ENCODE peak calls at places on chromosomes 11 and 22, in five cellular contexts. C is CD4-positive, CD25-positive, alpha-beta regulatory T cell; X is A549; K is thoracic aorta; H is HCT116. O is an unnamed sample.

GRCh38 chr11:16292167-16292859 is 64.0 kb downstream of the SOX6 start:
- DNase-seq in C (no peak), X (no peak), K (no peak), H (no peak), O (no peak)

GRCh38 chr11:1197886-1198765 is 24.7 kb upstream of the MUC5B start:
- DNase-seq in C (no peak), X (no peak), K (peak; percentile 1), H (no peak), O (no peak)

GRCh38 chr11:80096736-80097135 is 655.9 kb upstream of the TENM4 start:
- DNase-seq in C (no peak), X (no peak), K (no peak), H (no peak), O (no peak)

GRCh38 chr11:20161230-20161918 is 1.1 kb upstream of the DBX1 start:
- DNase-seq in C (no peak), X (no peak), K (no peak), H (no peak), O (no peak)

GRCh38 chr11:128422576-128423370 is 164.6 kb downstream of the ETS1 start:
- DNase-seq in C (peak; percentile 83), X (no peak), K (no peak), H (no peak), O (peak; percentile 84)

GRCh38 chr11:11992257-11992690 is 16.2 kb downstream of the DKK3 start:
- DNase-seq in C (no peak), X (no peak), K (no peak), H (no peak), O (no peak)

GRCh38 chr11:65817815-65818680 is 15.7 kb upstream of the SNX32 start:
- DNase-seq in C (peak; percentile 89), X (peak; percentile 81), K (peak; percentile 70), H (peak; percentile 76), O (peak; percentile 89)

GRCh38 chr22:29916007-29916544 is 33.1 kb downstream of the MTMR3 start:
- DNase-seq in C (no peak), X (no peak), K (no peak), H (no peak), O (no peak)

GRCh38 chr22:39098026-39098425 is 982 bp downstream of the APOBEC3H start:
- DNase-seq in C (no peak), X (no peak), K (no peak), H (no peak), O (no peak)

GRCh38 chr11:102287963-102288744 is 29.1 kb upstream of the BIRC3 start:
- DNase-seq in C (peak; percentile 72), X (peak; percentile 66), K (no peak), H (peak; percentile 69), O (peak; percentile 71)

GRCh38 chr11:61963282-61964057 is 4.0 kb downstream of the FTH1 start:
- DNase-seq in C (peak; percentile 48), X (no peak), K (no peak), H (no peak), O (peak; percentile 49)

GRCh38 chr11:19398273-19398672 is 157.5 kb upstream of the E2F8 start:
- DNase-seq in C (no peak), X (no peak), K (no peak), H (no peak), O (no peak)

GRCh38 chr11:115496892-115497291 is 7.3 kb downstream of the CADM1 start:
- DNase-seq in C (no peak), X (no peak), K (no peak), H (no peak), O (no peak)

GRCh38 chr11:12270215-12270797 is 107.1 kb upstream of the PARVA start:
- DNase-seq in C (no peak), X (no peak), K (no peak), H (no peak), O (no peak)

GRCh38 chr11:1574256-1575242 is 2.5 kb upstream of the DUSP8 start:
- DNase-seq in C (peak; percentile 65), X (peak; percentile 68), K (no peak), H (no peak), O (peak; percentile 69)

GRCh38 chr11:100459791-100460190 is 227.3 kb upstream of the ARHGAP42 start:
- DNase-seq in C (no peak), X (no peak), K (no peak), H (no peak), O (no peak)

GRCh38 chr11:67382481-67383136 is 9.2 kb upstream of the RAD9A start:
- DNase-seq in C (peak; percentile 83), X (peak; percentile 74), K (no peak), H (peak; percentile 69), O (peak; percentile 81)

GRCh38 chr11:119493712-119494111 is 70.7 kb upstream of the THY1 start:
- DNase-seq in C (no peak), X (no peak), K (no peak), H (no peak), O (no peak)

GRCh38 chr22:36323182-36323854 is 64.4 kb downstream of the MYH9 start:
- DNase-seq in C (no peak), X (no peak), K (peak; percentile 79), H (no peak), O (no peak)

GRCh38 chr11:102770191-102770590 is 10.2 kb downstream of the MMP10 start:
- DNase-seq in C (no peak), X (no peak), K (no peak), H (no peak), O (no peak)

GRCh38 chr11:126109941-126110731 is 47.5 kb upstream of the CDON start:
- DNase-seq in C (no peak), X (no peak), K (peak; percentile 47), H (no peak), O (no peak)

GRCh38 chr11:12606597-12606996 is 67.6 kb upstream of the TEAD1 start:
- DNase-seq in C (no peak), X (no peak), K (no peak), H (no peak), O (no peak)

GRCh38 chr11:13384837-13385417 is 78.1 kb downstream of the BTBD10 start:
- DNase-seq in C (peak; percentile 29), X (peak; percentile 52), K (no peak), H (peak; percentile 23), O (no peak)

GRCh38 chr11:125148011-125148410 is 16.5 kb upstream of the PKNOX2 start:
- DNase-seq in C (no peak), X (no peak), K (no peak), H (no peak), O (no peak)

GRCh38 chr11:46235777-46236688 is 41.4 kb upstream of the CREB3L1 start:
- DNase-seq in C (no peak), X (no peak), K (no peak), H (no peak), O (no peak)

GRCh38 chr11:65420506-65421203 is 1.9 kb upstream of the NEAT1 start:
- DNase-seq in C (no peak), X (no peak), K (no peak), H (no peak), O (no peak)

GRCh38 chr22:31728857-31729256 is 21.1 kb downstream of the PRR14L start:
- DNase-seq in C (no peak), X (no peak), K (no peak), H (no peak), O (no peak)

GRCh38 chr11:38005597-38005996 is 1407.6 kb upstream of the RAG2 start:
- DNase-seq in C (no peak), X (no peak), K (no peak), H (no peak), O (no peak)

GRCh38 chr11:13776134-13776815 is 107.8 kb downstream of the FAR1 start:
- DNase-seq in C (peak; percentile 43), X (no peak), K (no peak), H (peak; percentile 15), O (peak; percentile 43)

GRCh38 chr11:35664977-35665441 is 2.4 kb downstream of the TRIM44 start:
- DNase-seq in C (no peak), X (no peak), K (no peak), H (no peak), O (no peak)

GRCh38 chr11:128948583-128948982 is 5.9 kb upstream of the TP53AIP1 start:
- DNase-seq in C (no peak), X (no peak), K (no peak), H (no peak), O (no peak)

GRCh38 chr22:21624120-21624879 is 5.5 kb downstream of the YDJC start:
- DNase-seq in C (peak; percentile 18), X (no peak), K (no peak), H (no peak), O (peak; percentile 29)

GRCh38 chr11:95426823-95427462 is 195.9 kb upstream of the SESN3 start:
- DNase-seq in C (no peak), X (no peak), K (no peak), H (no peak), O (no peak)

GRCh38 chr11:4063348-4063747 is 31.3 kb upstream of the RRM1 start:
- DNase-seq in C (no peak), X (no peak), K (no peak), H (no peak), O (no peak)

GRCh38 chr11:17741487-17741886 is 6.9 kb downstream of the KCNC1 start:
- DNase-seq in C (no peak), X (no peak), K (no peak), H (no peak), O (no peak)
- H3K27ac ChIP-seq in C (no peak overlapping the region), X (no peak overlapping the region), K (no peak overlapping the region), H (no peak overlapping the region), O (no peak overlapping the region)

GRCh38 chr22:50420581-50420980 is 54.3 kb downstream of the SBF1 start:
- DNase-seq in C (no peak), X (no peak), K (no peak), H (no peak), O (no peak)
- H3K9me3 ChIP-seq in C (no peaks in the 10 kb centered on the region), X (no peaks in the 10 kb centered on the region), K (no peaks in the 10 kb centered on the region), H (no peaks in the 10 kb centered on the region), O (no peaks in the 10 kb centered on the region)

GRCh38 chr11:75100314-75100713 is 3.6 kb upstream of the OR2AT4 start:
- DNase-seq in C (no peak), X (peak; percentile 52), K (no peak), H (no peak), O (no peak)

GRCh38 chr11:75101424-75102128 is 4.9 kb upstream of the OR2AT4 start:
- DNase-seq in C (no peak), X (no peak), K (no peak), H (no peak), O (no peak)

GRCh38 chr11:75103380-75104026 is 6.8 kb upstream of the OR2AT4 start:
- DNase-seq in C (no peak), X (no peak), K (no peak), H (no peak), O (no peak)

GRCh38 chr11:75107187-75107586 is 10.5 kb upstream of the OR2AT4 start:
- DNase-seq in C (no peak), X (no peak), K (no peak), H (no peak), O (no peak)

GRCh38 chr11:75105462-75105925 is 8.8 kb upstream of the OR2AT4 start:
- DNase-seq in C (no peak), X (no peak), K (no peak), H (peak; percentile 39), O (no peak)
- H3K27ac ChIP-seq in C (no peak overlapping the region), X (no peak overlapping the region), K (no peak overlapping the region), H (no peak overlapping the region), O (no peak overlapping the region)

DNA sequence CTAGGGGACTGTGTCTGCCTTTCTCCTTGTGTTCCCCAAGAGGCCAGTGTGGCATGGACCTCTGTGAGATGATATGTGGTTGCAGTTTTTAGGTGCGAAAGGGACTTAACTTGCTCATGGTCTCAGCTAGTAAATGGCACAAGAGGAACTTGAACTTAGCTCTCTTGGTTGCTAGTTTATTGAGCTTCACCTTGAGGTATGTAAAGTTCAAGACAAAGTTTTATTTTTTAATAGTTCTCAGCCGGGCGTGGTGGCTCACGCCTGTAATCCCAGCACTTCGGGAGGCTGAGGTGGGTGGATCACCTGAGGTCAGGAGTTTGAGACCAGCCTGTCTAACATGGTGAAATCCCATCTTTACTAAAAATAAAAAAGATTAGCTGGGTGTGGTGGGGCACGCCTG is 71.6 kb upstream of the SUSD2 start:
- DNase-seq in C (no peak), X (no peak), K (no peak), H (no peak), O (no peak)
- H3K9me3 ChIP-seq in C (peaks cover 2% of the 10 kb centered on the region), X (peaks cover 17% of the 10 kb centered on the region), K (no peaks in the 10 kb centered on the region), H (peaks cover 7% of the 10 kb centered on the region), O (no peaks in the 10 kb centered on the region)